ENCODE peak calls at places on chromosome 17, in eight cellular contexts. B is GM10248, K is adrenal gland, H is testis, I is breast epithelium, C is neural crest cell, M is GM12878, D is B cell. Y is an unnamed sample.

GRCh38 chr17:37110012-37110701 is 161.4 kb downstream of the AATF start:
- DNase-seq in B (no peak), K (no peak), H (no peak), I (no peak), C (no peak), M (no peak), D (no peak), Y (no peak)

GRCh38 chr17:60065867-60066266 is 12.9 kb downstream of the HEATR6 start:
- DNase-seq in B (no peak), K (no peak), H (no peak), I (no peak), C (no peak), M (no peak), D (no peak), Y (no peak)

GRCh38 chr17:45441536-45442310 is 9.1 kb upstream of the ARHGAP27 start:
- DNase-seq in B (no peak), K (no peak), H (no peak), I (peak; percentile 24), C (no peak), M (no peak), D (no peak), Y (no peak)

GRCh38 chr17:47720754-47721533 is 12.1 kb upstream of the TBX21 start:
- DNase-seq in B (peak; percentile 77), K (no peak), H (no peak), I (peak; percentile 58), C (no peak), M (no peak), D (peak; percentile 72), Y (no peak)

GRCh38 chr17:76472258-76472645 is 4.8 kb downstream of the AANAT start:
- DNase-seq in B (no peak), K (no peak), H (no peak), I (no peak), C (no peak), M (no peak), D (no peak), Y (no peak)

GRCh38 chr17:12089809-12090384 is 69.2 kb downstream of the MAP2K4 start:
- DNase-seq in B (no peak), K (no peak), H (no peak), I (no peak), C (no peak), M (no peak), D (no peak), Y (no peak)

GRCh38 chr17:49766918-49767530 is 3.1 kb upstream of the FAM117A start:
- DNase-seq in B (no peak), K (no peak), H (no peak), I (no peak), C (no peak), M (no peak), D (no peak), Y (no peak)

GRCh38 chr17:60137731-60138130 is 12.0 kb upstream of the CA4 start:
- DNase-seq in B (no peak), K (no peak), H (no peak), I (no peak), C (no peak), M (no peak), D (peak; percentile 2), Y (no peak)

GRCh38 chr17:76276069-76276431 is 10.9 kb downstream of the UBALD2 start:
- DNase-seq in B (no peak), K (no peak), H (no peak), I (no peak), C (no peak), M (no peak), D (peak; percentile 80), Y (no peak)

GRCh38 chr17:44122825-44123355 is 551 bp downstream of the HDAC5 start:
- DNase-seq in B (no peak), K (no peak), H (no peak), I (no peak), C (no peak), M (no peak), D (no peak), Y (no peak)

GRCh38 chr17:29039764-29040598 is 3.0 kb upstream of the PIPOX start:
- DNase-seq in B (no peak), K (no peak), H (peak; percentile 80), I (no peak), C (no peak), M (no peak), D (no peak), Y (no peak)

GRCh38 chr17:77959216-77959925 is 868 bp downstream of the TNRC6C start:
- DNase-seq in B (peak; percentile 38), K (peak; percentile 57), H (peak; percentile 19), I (no peak), C (no peak), M (no peak), D (no peak), Y (no peak)

GRCh38 chr17:69540356-69540755 is 125.9 kb downstream of the MAP2K6 start:
- DNase-seq in B (no peak), K (no peak), H (no peak), I (no peak), C (no peak), M (no peak), D (no peak), Y (no peak)

GRCh38 chr17:17725853-17726720 is 44.8 kb downstream of the RAI1 start:
- DNase-seq in B (no peak), K (no peak), H (no peak), I (no peak), C (no peak), M (no peak), D (no peak), Y (no peak)

GRCh38 chr17:68698761-68699160 is 97.6 kb upstream of the FAM20A start:
- DNase-seq in B (no peak), K (no peak), H (peak; percentile 24), I (no peak), C (no peak), M (no peak), D (no peak), Y (no peak)

GRCh38 chr17:18331879-18332278 is 16.8 kb downstream of the SMCR8 start:
- DNase-seq in B (no peak), K (no peak), H (no peak), I (no peak), C (no peak), M (no peak), D (no peak), Y (no peak)

DNA sequence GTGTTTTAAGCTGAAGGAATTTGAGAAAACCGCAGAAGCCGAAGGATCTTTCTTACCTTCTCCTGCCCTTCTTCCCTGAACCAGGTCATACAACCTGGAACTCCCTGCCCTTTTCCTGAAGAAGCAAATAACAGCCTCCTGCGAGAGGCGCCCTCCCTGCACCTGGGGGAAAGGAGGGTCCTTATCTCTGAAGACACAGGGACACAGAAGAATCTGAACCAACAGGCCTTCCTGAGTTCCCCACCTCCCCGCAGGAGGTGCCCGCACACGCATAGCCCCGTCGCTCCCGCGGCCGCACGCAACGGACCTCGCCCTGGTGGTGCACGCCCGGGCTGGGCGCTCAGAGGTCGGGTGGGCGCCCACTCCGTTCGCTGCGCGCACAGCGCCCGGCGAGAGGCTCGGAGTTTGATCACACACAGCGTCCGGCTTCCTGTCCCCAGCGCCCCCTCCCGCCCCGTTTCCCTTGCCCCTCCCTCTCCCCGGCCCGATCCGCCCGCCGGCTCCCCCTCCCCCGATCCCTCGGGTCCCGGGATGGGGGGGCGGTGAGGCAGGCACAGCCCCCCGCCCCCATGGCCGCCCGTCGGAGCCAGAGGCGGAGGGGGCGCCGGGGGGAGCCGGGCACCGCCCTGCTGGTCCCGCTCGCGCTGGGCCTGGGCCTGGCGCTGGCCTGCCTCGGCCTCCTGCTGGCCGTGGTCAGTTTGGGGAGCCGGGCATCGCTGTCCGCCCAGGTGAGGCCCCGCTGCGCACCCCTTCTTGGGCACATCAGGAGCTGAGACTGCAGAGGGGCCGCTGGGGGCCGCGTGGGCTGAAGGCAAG is at the start of gene TNFSF12:
- DNase-seq in B (peak; percentile 76), K (peak; percentile 72), H (peak; percentile 63), I (peak; percentile 70), C (peak; percentile 36), M (no peak), D (peak; percentile 50), Y (no peak)
- TF ChIP-seq CTCF in B (no peak), K (peak; percentile 32), H (no peak), I (no peak), C (no peak), M (peak; percentile 9), D (no peak), Y (peak; percentile 31)

DNA sequence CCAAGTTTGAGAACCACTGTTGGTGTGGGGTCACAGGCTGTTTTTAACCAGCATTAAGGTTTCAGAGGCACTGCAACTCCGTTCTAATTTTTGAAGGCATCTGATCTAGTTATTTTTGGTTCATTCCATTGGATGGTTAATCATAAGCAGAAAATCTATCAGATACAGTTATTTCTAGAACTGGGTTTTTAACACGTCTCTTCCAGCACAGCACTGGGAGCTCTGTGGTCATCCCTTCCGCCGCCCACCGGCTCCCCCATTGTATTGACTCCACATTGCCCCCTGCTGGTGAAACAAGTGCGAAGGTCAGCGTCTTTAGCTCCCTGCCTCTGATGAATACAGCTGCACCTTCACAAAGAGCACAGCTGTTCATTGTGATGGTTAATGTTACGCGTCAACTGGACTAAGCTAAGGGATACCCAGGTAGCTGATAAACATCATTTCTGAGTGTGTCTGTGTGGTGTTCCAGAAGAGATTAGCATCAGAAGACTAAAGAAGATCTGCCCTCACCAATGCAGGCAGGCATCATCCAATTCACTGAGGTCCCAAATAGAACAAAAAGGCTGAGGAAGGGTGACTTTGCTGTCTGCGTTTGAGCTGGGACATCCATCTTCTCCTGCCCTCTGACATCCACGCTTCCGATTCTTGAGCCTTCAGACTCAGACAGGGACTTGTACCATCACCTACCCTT is 8.5 kb downstream of the CCL18 start:
- DNase-seq in B (peak; percentile 77), K (peak; percentile 72), H (peak; percentile 73), I (no peak), C (peak; percentile 82), M (peak; percentile 69), D (no peak), Y (no peak)
- TF ChIP-seq CTCF in B (peak; percentile 67), K (peak; percentile 73), H (peak; percentile 48), I (no peak), C (peak; percentile 80), M (peak; percentile 82), D (peak; percentile 71), Y (peak; percentile 85)

DNA sequence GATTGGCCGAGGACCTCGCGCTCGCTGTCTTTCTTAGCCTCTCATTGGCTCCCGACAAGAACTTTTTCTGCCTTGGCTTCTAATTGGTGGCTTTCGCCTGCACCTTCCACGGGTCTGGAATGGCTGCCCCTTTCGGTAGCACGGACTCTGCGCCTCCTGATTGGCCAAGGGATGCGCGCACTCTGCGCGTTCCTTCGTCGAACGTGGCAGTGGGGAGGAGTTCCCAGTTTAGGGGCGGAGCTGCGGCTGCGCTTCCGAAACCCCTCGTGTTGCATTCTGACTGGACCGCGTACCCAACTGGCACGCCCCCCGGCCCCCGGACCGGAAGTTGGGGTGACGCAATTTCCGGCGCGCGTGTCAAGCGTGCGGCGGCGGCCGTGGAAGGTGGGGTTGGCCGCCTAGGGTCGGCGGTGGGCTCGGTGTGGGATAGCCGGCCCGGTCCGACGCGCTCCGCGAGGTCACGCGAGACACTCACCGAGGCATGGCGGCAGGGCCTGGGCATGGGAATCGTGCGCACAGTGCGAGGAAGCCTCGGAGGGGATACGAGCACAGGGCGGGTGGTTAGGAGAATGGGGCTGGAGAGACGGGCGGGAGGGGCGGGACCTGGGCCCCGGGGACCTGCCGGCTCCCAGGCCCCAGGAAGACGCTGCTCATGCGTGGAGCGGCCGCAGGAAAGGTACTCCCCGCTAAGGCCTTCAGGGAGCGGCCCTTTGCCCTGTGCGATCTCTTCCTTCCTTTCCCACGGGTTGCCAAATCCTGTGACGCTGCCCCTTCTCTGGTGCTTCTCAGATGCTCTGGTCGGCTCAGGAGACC is 627 bp upstream of the P4HB start:
- DNase-seq in B (peak; percentile 99), K (peak; percentile 100), H (peak; percentile 99), I (peak; percentile 99), C (peak; percentile 97), M (peak; percentile 100), D (peak; percentile 100), Y (peak; percentile 99)
- TF ChIP-seq CTCF in B (no peak), K (no peak), H (peak; percentile 39), I (peak; percentile 74), C (no peak), M (no peak), D (no peak), Y (no peak)

GRCh38 chr17:58329035-58329807 is 626 bp upstream of the TSPOAP1 start:
- DNase-seq in B (peak; percentile 76), K (peak; percentile 62), H (no peak), I (no peak), C (no peak), M (peak; percentile 97), D (peak; percentile 90), Y (no peak)
- TF ChIP-seq CTCF in B (peak; percentile 65), K (no peak), H (no peak), I (no peak), C (no peak), M (peak; percentile 79), D (peak; percentile 79), Y (peak; percentile 26)

Y was measured in type B pancreatic cell.